ENCODE peak calls at places on chromosome 16, in nine cellular contexts. E is CD8-positive, alpha-beta memory T cell; I is type B pancreatic cell; R is SJCRH30; C is memory B cell; H is T-helper 9 cell; D is activated gamma-delta T cell; U is Panc1; N is HL-60. F is an unnamed sample.
A peak's percentile ranks its signal among the peaks of the same experiment; 100 is the strongest.

GRCh38 chr16:87657621-87658192 is 55.4 kb downstream of the JPH3 start:
- DNase-seq in E (no peak), I (no peak), R (peak; percentile 48), C (no peak), H (no peak), D (no peak), U (no peak), N (no peak), F (no peak)

GRCh38 chr16:50593410-50594139 is 45.4 kb downstream of the NKD1 start:
- DNase-seq in E (no peak), I (no peak), R (peak; percentile 38), C (no peak), H (no peak), D (no peak), U (no peak), N (no peak), F (no peak)

GRCh38 chr16:64133396-64133795 is 988.5 kb downstream of the CDH11 start:
- DNase-seq in E (no peak), I (no peak), R (no peak), C (no peak), H (no peak), D (no peak), U (no peak), N (no peak), F (no peak)

GRCh38 chr16:68146583-68146982 is 61.4 kb downstream of the NFATC3 start:
- DNase-seq in E (no peak), I (no peak), R (no peak), C (no peak), H (no peak), D (no peak), U (no peak), N (no peak), F (no peak)

GRCh38 chr16:80369559-80369958 is 171.2 kb upstream of the DYNLRB2 start:
- DNase-seq in E (no peak), I (no peak), R (peak; percentile 36), C (no peak), H (no peak), D (no peak), U (no peak), N (no peak), F (no peak)

GRCh38 chr16:49213594-49213993 is 68.0 kb downstream of the CBLN1 start:
- DNase-seq in E (no peak), I (no peak), R (no peak), C (no peak), H (no peak), D (no peak), U (no peak), N (no peak), F (no peak)

GRCh38 chr16:70416748-70417616 is 21.9 kb downstream of the ST3GAL2 start:
- DNase-seq in E (no peak), I (no peak), R (no peak), C (no peak), H (no peak), D (no peak), U (no peak), N (no peak), F (no peak)

GRCh38 chr16:64489449-64489848 is 632.4 kb downstream of the CDH11 start:
- DNase-seq in E (no peak), I (no peak), R (no peak), C (no peak), H (no peak), D (no peak), U (no peak), N (no peak), F (no peak)

GRCh38 chr16:31382485-31383161 is 10.5 kb upstream of the ITGAD start:
- DNase-seq in E (peak; percentile 37), I (no peak), R (peak; percentile 75), C (peak; percentile 62), H (peak; percentile 26), D (no peak), U (peak; percentile 8), N (peak; percentile 85), F (peak; percentile 67)

GRCh38 chr16:81447383-81448101 is 2.9 kb downstream of the CMIP start:
- DNase-seq in E (no peak), I (no peak), R (no peak), C (no peak), H (no peak), D (no peak), U (no peak), N (peak; percentile 58), F (no peak)

GRCh38 chr16:81767987-81768592 is 11.0 kb upstream of the PLCG2 start:
- DNase-seq in E (no peak), I (no peak), R (no peak), C (no peak), H (no peak), D (no peak), U (no peak), N (no peak), F (no peak)

GRCh38 chr16:86287641-86288201 is 222.6 kb upstream of the FOXF1 start:
- DNase-seq in E (no peak), I (peak; percentile 47), R (no peak), C (no peak), H (no peak), D (no peak), U (no peak), N (no peak), F (no peak)

GRCh38 chr16:11160676-11161115 is 95.3 kb downstream of the SOCS1 start:
- DNase-seq in E (no peak), I (no peak), R (no peak), C (no peak), H (no peak), D (no peak), U (no peak), N (no peak), F (no peak)

GRCh38 chr16:46763147-46763546 is 15.0 kb upstream of the MYLK3 start:
- DNase-seq in E (no peak), I (no peak), R (peak; percentile 71), C (no peak), H (no peak), D (no peak), U (no peak), N (no peak), F (no peak)

GRCh38 chr16:10957771-10958486 is 13.6 kb downstream of the CLEC16A start:
- DNase-seq in E (no peak), I (no peak), R (no peak), C (no peak), H (no peak), D (no peak), U (no peak), N (no peak), F (no peak)

GRCh38 chr16:21116148-21116693 is 34.4 kb downstream of the DNAH3 start:
- DNase-seq in E (no peak), I (no peak), R (peak; percentile 59), C (peak; percentile 25), H (no peak), D (no peak), U (no peak), N (peak; percentile 92), F (no peak)

GRCh38 chr16:75244844-75245758 is 6.3 kb downstream of the BCAR1 start:
- DNase-seq in E (no peak), I (no peak), R (peak; percentile 87), C (no peak), H (no peak), D (no peak), U (peak; percentile 74), N (no peak), F (no peak)

GRCh38 chr16:80319181-80319580 is 221.6 kb upstream of the DYNLRB2 start:
- DNase-seq in E (no peak), I (no peak), R (no peak), C (no peak), H (no peak), D (no peak), U (no peak), N (no peak), F (no peak)

GRCh38 chr16:3187798-3188674 is at the start of gene OR1F1:
- DNase-seq in E (peak; percentile 34), I (no peak), R (peak; percentile 79), C (no peak), H (peak; percentile 29), D (no peak), U (no peak), N (no peak), F (peak; percentile 64)

GRCh38 chr16:15907863-15908478 is 19.6 kb upstream of the CEP20 start:
- DNase-seq in E (peak; percentile 4), I (no peak), R (peak; percentile 61), C (peak; percentile 43), H (no peak), D (no peak), U (no peak), N (peak; percentile 13), F (peak; percentile 7)

GRCh38 chr16:11045441-11045840 is 101.1 kb downstream of the CLEC16A start:
- DNase-seq in E (no peak), I (no peak), R (no peak), C (no peak), H (no peak), D (no peak), U (no peak), N (no peak), F (no peak)

GRCh38 chr16:85465328-85466307 is 147.5 kb upstream of the GSE1 start:
- DNase-seq in E (no peak), I (no peak), R (peak; percentile 68), C (no peak), H (no peak), D (no peak), U (no peak), N (no peak), F (no peak)

GRCh38 chr16:85851034-85851780 is 47.8 kb upstream of the IRF8 start:
- DNase-seq in E (no peak), I (peak; percentile 47), R (peak; percentile 6), C (no peak), H (no peak), D (no peak), U (no peak), N (no peak), F (no peak)

GRCh38 chr16:14513389-14514107 is 116.5 kb downstream of the PARN start:
- DNase-seq in E (no peak), I (no peak), R (no peak), C (no peak), H (no peak), D (no peak), U (no peak), N (no peak), F (no peak)

GRCh38 chr16:10297341-10298006 is 88.4 kb upstream of the ATF7IP2 start:
- DNase-seq in E (no peak), I (no peak), R (no peak), C (peak; percentile 63), H (no peak), D (no peak), U (no peak), N (no peak), F (no peak)

GRCh38 chr16:85366031-85366763 is 246.9 kb upstream of the GSE1 start:
- DNase-seq in E (no peak), I (no peak), R (no peak), C (no peak), H (no peak), D (no peak), U (no peak), N (no peak), F (no peak)

GRCh38 chr16:4263504-4264436 is 9.1 kb downstream of the TFAP4 start:
- DNase-seq in E (no peak), I (peak; percentile 86), R (no peak), C (no peak), H (peak; percentile 12), D (no peak), U (no peak), N (no peak), F (no peak)

GRCh38 chr16:80725566-80726162 is 78.7 kb downstream of the CDYL2 start:
- DNase-seq in E (no peak), I (no peak), R (no peak), C (no peak), H (no peak), D (no peak), U (no peak), N (no peak), F (no peak)

GRCh38 chr16:87161822-87162676 is 155.1 kb downstream of the C16orf95 start:
- DNase-seq in E (no peak), I (no peak), R (no peak), C (no peak), H (no peak), D (no peak), U (no peak), N (no peak), F (no peak)

GRCh38 chr16:86977076-86977676 is 340.0 kb downstream of the C16orf95 start:
- DNase-seq in E (no peak), I (no peak), R (no peak), C (no peak), H (no peak), D (no peak), U (no peak), N (no peak), F (no peak)

GRCh38 chr16:65975049-65975708 is 391.3 kb upstream of the CDH5 start:
- DNase-seq in E (no peak), I (no peak), R (peak; percentile 38), C (no peak), H (no peak), D (no peak), U (no peak), N (no peak), F (no peak)